ENCODE peak calls at places on chromosomes 2 and 18, in ten cellular contexts. O, G, T, V, Q, F, X, E, A and U are unnamed samples.

GRCh38 chr18:35949903-35950627 is 22.4 kb upstream of the RMP24 start:
- DNase-seq in A (peak; percentile 68), O (peak; percentile 42), G (peak; percentile 65), V (peak; percentile 83), Q (peak; percentile 71), E (peak; percentile 34), T (peak; percentile 56), F (peak; percentile 40), X (peak; percentile 20), U (peak; percentile 30)

GRCh38 chr2:239459581-239459980 is 58.8 kb upstream of the HDAC4 start:
- DNase-seq in X (no peak), O (no peak), T (no peak), V (peak; percentile 14), Q (no peak), A (no peak), E (no peak), F (no peak), G (no peak), U (no peak)

GRCh38 chr2:182591774-182592173 is 124.3 kb upstream of the DNAJC10 start:
- DNase-seq in O (no peak), V (no peak), Q (no peak), T (no peak), A (no peak), F (no peak), X (no peak), G (no peak), E (no peak), U (no peak)

GRCh38 chr2:178480227-178481181 is at the start of gene PLEKHA3:
- DNase-seq in F (peak; percentile 88), Q (peak; percentile 98), G (peak; percentile 97), E (peak; percentile 90), V (peak; percentile 96), O (peak; percentile 95), T (peak; percentile 89), A (peak; percentile 87), X (peak; percentile 96), U (no peak)

GRCh38 chr2:106759962-106760361 is 126.0 kb downstream of the ST6GAL2 start:
- DNase-seq in F (no peak), X (no peak), T (no peak), V (no peak), A (no peak), Q (no peak), E (no peak), O (no peak), G (no peak), U (no peak)

GRCh38 chr2:4246364-4247131 is 543.2 kb downstream of the DCDC2C start:
- DNase-seq in A (no peak), E (no peak), T (no peak), Q (no peak), G (no peak), F (no peak), O (no peak), X (no peak), V (no peak), U (no peak)

GRCh38 chr18:32358529-32358928 is 112.2 kb downstream of the GAREM1 start:
- DNase-seq in A (no peak), X (no peak), T (no peak), G (no peak), Q (no peak), F (no peak), V (no peak), O (no peak), E (no peak), U (no peak)

GRCh38 chr18:49499046-49499637 is 12.1 kb upstream of the C18orf32 start:
- DNase-seq in F (no peak), T (no peak), A (no peak), G (no peak), E (no peak), Q (no peak), X (no peak), O (no peak), V (peak; percentile 26), U (no peak)

GRCh38 chr2:234632527-234633391 is 135.9 kb upstream of the ARL4C start:
- DNase-seq in O (no peak), E (peak; percentile 88), T (no peak), F (no peak), Q (peak; percentile 100), G (no peak), V (no peak), X (no peak), A (no peak), U (no peak)

GRCh38 chr2:144242311-144242710 is 277.6 kb downstream of the ZEB2 start:
- DNase-seq in V (no peak), O (no peak), E (no peak), F (no peak), A (no peak), Q (no peak), X (no peak), G (no peak), T (no peak), U (no peak)

GRCh38 chr2:121648206-121648605 is 1.1 kb downstream of the CLASP1 start:
- DNase-seq in F (no peak), T (peak; percentile 54), Q (peak; percentile 56), A (no peak), E (no peak), O (no peak), G (no peak), V (no peak), X (no peak), U (no peak)

GRCh38 chr2:201130524-201131186 is 14.7 kb downstream of the CFLAR start:
- DNase-seq in V (no peak), X (no peak), T (peak; percentile 66), Q (peak; percentile 84), O (no peak), G (no peak), F (no peak), A (no peak), E (no peak), U (no peak)

GRCh38 chr2:26619649-26620605 is 21.2 kb downstream of the CIB4 start:
- DNase-seq in F (no peak), A (no peak), E (no peak), Q (no peak), G (no peak), O (no peak), X (no peak), V (peak; percentile 40), T (no peak), U (no peak)

DNA sequence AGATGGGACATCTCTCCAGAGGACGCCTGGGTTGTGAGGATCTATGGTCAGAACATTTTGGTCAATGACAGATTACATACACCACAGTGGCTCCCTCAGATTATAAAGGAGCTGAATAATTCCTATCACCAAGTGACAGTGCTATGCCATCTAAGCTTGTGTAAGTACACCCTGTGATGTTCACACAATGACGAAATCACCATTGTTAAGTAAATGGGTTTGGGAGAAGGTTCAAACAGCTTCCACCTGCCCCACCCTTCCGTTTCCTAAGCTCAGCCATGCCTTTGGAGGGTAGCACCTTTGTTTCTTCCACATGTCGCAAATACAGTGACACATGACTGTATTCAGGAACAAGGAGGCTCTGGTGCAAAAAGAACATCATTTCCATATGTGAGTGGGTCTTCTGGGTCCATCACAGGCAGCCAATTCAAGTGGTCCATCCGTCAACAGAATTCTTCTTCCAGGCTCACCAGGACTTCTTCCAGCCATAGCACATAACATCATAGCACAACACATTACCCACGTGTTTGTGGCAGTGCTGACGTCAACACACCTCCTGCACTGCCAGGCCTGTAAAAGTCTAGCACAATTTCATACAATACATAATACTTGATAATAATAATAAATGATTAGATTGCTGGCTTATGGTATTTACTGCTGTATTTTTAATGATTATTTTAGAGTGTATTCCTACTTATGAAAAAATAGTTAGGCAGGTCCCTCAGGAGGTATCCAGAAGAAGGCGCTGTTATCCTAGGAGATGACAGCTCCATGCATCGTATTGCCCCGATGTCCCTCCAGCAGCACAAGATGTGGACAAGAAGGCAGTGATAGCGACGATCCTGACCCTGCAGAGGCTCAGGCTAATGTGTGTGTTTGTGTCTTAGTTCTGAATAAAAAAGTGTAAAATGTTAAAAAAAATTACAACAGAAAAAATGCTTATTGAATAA is 264.8 kb downstream of the ANAPC1 start:
- DNase-seq in F (no peak), O (no peak), X (no peak), E (no peak), V (no peak), A (no peak), T (no peak), G (no peak), Q (peak; percentile 23), U (no peak)
- TF ChIP-seq CTCF in F (no peak), O (no peak), X (no peak), E (no peak), V (no peak), A (no peak), T (peak; percentile 7), G (no peak), Q (peak; percentile 27), U (no peak)

GRCh38 chr2:102872388-102872787 is 110.6 kb downstream of the TMEM182 start:
- DNase-seq in F (no peak), G (no peak), A (no peak), E (no peak), V (no peak), O (no peak), X (no peak), T (no peak), Q (no peak), U (no peak)
- TF ChIP-seq CTCF in F (peak; percentile 49), G (no peak), A (no peak), E (no peak), V (no peak), O (no peak), X (no peak), T (no peak), Q (no peak), U (no peak)

GRCh38 chr2:7083580-7084509 is 166.6 kb downstream of the RNF144A start:
- DNase-seq in Q (peak; percentile 35), X (no peak), E (no peak), V (peak; percentile 58), A (no peak), T (peak; percentile 68), F (no peak), G (peak; percentile 40), O (no peak), U (no peak)
- TF ChIP-seq CTCF in Q (peak; percentile 70), X (no peak), E (peak; percentile 43), V (no peak), A (peak; percentile 47), T (peak; percentile 70), F (no peak), G (peak; percentile 64), O (peak; percentile 10), U (no peak)

GRCh38 chr2:233418761-233419625 is 64.7 kb downstream of the DGKD start:
- DNase-seq in G (no peak), E (no peak), F (no peak), T (peak; percentile 84), O (no peak), A (peak; percentile 78), X (no peak), V (peak; percentile 81), Q (peak; percentile 55), U (no peak)

GRCh38 chr2:233419626-233420431 is 65.5 kb downstream of the DGKD start:
- DNase-seq in V (peak; percentile 61), G (no peak), F (no peak), O (no peak), E (no peak), A (no peak), T (peak; percentile 77), X (no peak), Q (peak; percentile 51), U (no peak)

GRCh38 chr2:233417282-233417681 is 63.0 kb downstream of the DGKD start:
- DNase-seq in F (no peak), O (no peak), E (no peak), Q (no peak), G (no peak), V (peak; percentile 40), T (no peak), X (no peak), A (no peak), U (no peak)

GRCh38 chr2:233416706-233417105 is 62.4 kb downstream of the DGKD start:
- DNase-seq in A (no peak), T (no peak), G (no peak), Q (no peak), X (no peak), V (peak; percentile 44), O (no peak), E (no peak), F (no peak), U (no peak)

GRCh38 chr2:233418052-233418760 is 63.9 kb downstream of the DGKD start:
- DNase-seq in A (no peak), E (no peak), V (peak; percentile 36), Q (no peak), G (no peak), F (no peak), O (no peak), X (no peak), T (peak; percentile 38), U (no peak)
- TF ChIP-seq CTCF in A (no peak), E (no peak), V (no peak), Q (no peak), G (no peak), F (no peak), O (no peak), X (no peak), T (no peak), U (no peak)